ENCODE peak calls at places on chromosomes 7 and 10, in six cellular contexts. P is neural progenitor cell, Q is keratinocyte, J is HCT116, A is PC-9, W is MM.1S. Y is an unnamed sample.

GRCh38 chr7:142385528-142386340 is 127.9 kb upstream of the PRSS58 start:
- DNase-seq in P (peak; percentile 54), Q (peak; percentile 67), J (peak; percentile 72), A (peak; percentile 69), W (peak; percentile 83), Y (peak; percentile 82)

GRCh38 chr7:98559958-98560357 is 57.1 kb upstream of the NPTX2 start:
- DNase-seq in P (peak; percentile 42), Q (no peak), J (no peak), A (no peak), W (peak; percentile 12), Y (peak; percentile 17)

GRCh38 chr10:101140084-101140949 is 9.2 kb downstream of the TLX1 start:
- DNase-seq in P (no peak), Q (no peak), J (no peak), A (no peak), W (no peak), Y (no peak)

GRCh38 chr10:108970016-108970415 is 953.3 kb downstream of the XPNPEP1 start:
- DNase-seq in P (peak; percentile 81), Q (no peak), J (no peak), A (no peak), W (peak; percentile 62), Y (peak; percentile 30)

GRCh38 chr7:21624320-21624719 is 81.5 kb downstream of the DNAH11 start:
- DNase-seq in P (no peak), Q (no peak), J (no peak), A (no peak), W (no peak), Y (no peak)

GRCh38 chr10:110717830-110718595 is 73.9 kb downstream of the RBM20 start:
- DNase-seq in P (no peak), Q (no peak), J (no peak), A (no peak), W (no peak), Y (no peak)

GRCh38 chr7:135690566-135690965 is 28.3 kb downstream of the STMP1 start:
- DNase-seq in P (no peak), Q (no peak), J (no peak), A (no peak), W (no peak), Y (no peak)

GRCh38 chr10:71611131-71611530 is 108.4 kb downstream of the C10orf105 start:
- DNase-seq in P (no peak), Q (no peak), J (no peak), A (no peak), W (no peak), Y (no peak)

GRCh38 chr10:101066890-101067355 is 5.1 kb downstream of the KAZALD1 start:
- DNase-seq in P (peak; percentile 55), Q (no peak), J (no peak), A (no peak), W (no peak), Y (no peak)

GRCh38 chr7:89500082-89500481 is 654.2 kb upstream of the STEAP1 start:
- DNase-seq in P (no peak), Q (no peak), J (no peak), A (no peak), W (no peak), Y (no peak)

GRCh38 chr7:154569916-154570315 is 433.0 kb downstream of the PAXIP1 start:
- DNase-seq in P (no peak), Q (no peak), J (no peak), A (no peak), W (no peak), Y (no peak)

GRCh38 chr7:92527300-92528187 is 776 bp downstream of the PEX1 start:
- DNase-seq in P (peak; percentile 80), Q (no peak), J (peak; percentile 37), A (peak; percentile 59), W (peak; percentile 79), Y (peak; percentile 62)

GRCh38 chr10:46215426-46215825 is 71.4 kb upstream of the ANTXRL start:
- DNase-seq in P (no peak), Q (no peak), J (no peak), A (no peak), W (no peak), Y (no peak)

GRCh38 chr10:71436268-71436922 is 39.7 kb downstream of the CDH23 start:
- DNase-seq in P (no peak), Q (no peak), J (no peak), A (no peak), W (no peak), Y (no peak)

GRCh38 chr10:33093362-33093761 is 135.3 kb upstream of the ITGB1 start:
- DNase-seq in P (no peak), Q (no peak), J (no peak), A (no peak), W (no peak), Y (no peak)

GRCh38 chr7:31664890-31665289 is 22.1 kb upstream of the PPP1R17 start:
- DNase-seq in P (no peak), Q (no peak), J (no peak), A (no peak), W (no peak), Y (no peak)

GRCh38 chr10:47441973-47442750 is 41.8 kb downstream of the ANXA8 start:
- DNase-seq in P (no peak), Q (no peak), J (no peak), A (no peak), W (no peak), Y (no peak)

GRCh38 chr10:7593068-7593467 is 73.7 kb downstream of the ITIH5 start:
- DNase-seq in P (no peak), Q (no peak), J (no peak), A (no peak), W (no peak), Y (no peak)

GRCh38 chr10:72695496-72695895 is 3.6 kb downstream of the MCU start:
- DNase-seq in P (no peak), Q (no peak), J (no peak), A (peak; percentile 74), W (no peak), Y (no peak)

GRCh38 chr7:130865408-130866236 is 131.6 kb upstream of the KLF14 start:
- DNase-seq in P (peak; percentile 24), Q (no peak), J (no peak), A (peak; percentile 42), W (peak; percentile 42), Y (peak; percentile 43)

GRCh38 chr10:71531485-71532446 is 135.0 kb downstream of the CDH23 start:
- DNase-seq in P (peak; percentile 49), Q (no peak), J (no peak), A (no peak), W (no peak), Y (peak; percentile 11)

GRCh38 chr10:112217413-112218390 is 34.1 kb upstream of the GPAM start:
- DNase-seq in P (no peak), Q (no peak), J (no peak), A (no peak), W (no peak), Y (no peak)

GRCh38 chr7:84614821-84615506 is 420.4 kb upstream of the SEMA3A start:
- DNase-seq in P (no peak), Q (no peak), J (peak; percentile 2), A (no peak), W (no peak), Y (no peak)

GRCh38 chr10:102500621-102501149 is 1.8 kb downstream of the ACTR1A start:
- DNase-seq in P (no peak), Q (no peak), J (no peak), A (no peak), W (no peak), Y (no peak)

GRCh38 chr10:52639652-52640051 is 132.9 kb downstream of the MBL2 start:
- DNase-seq in P (no peak), Q (no peak), J (no peak), A (no peak), W (peak; percentile 93), Y (no peak)

GRCh38 chr10:25616903-25617592 is 317.0 kb upstream of the MYO3A start:
- DNase-seq in P (no peak), Q (no peak), J (no peak), A (no peak), W (no peak), Y (no peak)

GRCh38 chr7:134297489-134297888 is 19.2 kb downstream of the SLC35B4 start:
- DNase-seq in P (no peak), Q (no peak), J (no peak), A (no peak), W (no peak), Y (no peak)
- H3K27ac ChIP-seq in P (no peak overlapping the region), Q (no peak overlapping the region), J (no peak overlapping the region), A (no peak overlapping the region), W (no peak overlapping the region), Y (no peak overlapping the region)

GRCh38 chr7:157004050-157004838 is 6.2 kb downstream of the MNX1 start:
- DNase-seq in P (peak; percentile 84), Q (no peak), J (no peak), A (no peak), W (peak; percentile 8), Y (no peak)
- TF ChIP-seq EZH2 in P (peak; percentile 99), Q (peak; percentile 100), J (no peak), A (no peak), W (no peak), Y (no peak)

DNA sequence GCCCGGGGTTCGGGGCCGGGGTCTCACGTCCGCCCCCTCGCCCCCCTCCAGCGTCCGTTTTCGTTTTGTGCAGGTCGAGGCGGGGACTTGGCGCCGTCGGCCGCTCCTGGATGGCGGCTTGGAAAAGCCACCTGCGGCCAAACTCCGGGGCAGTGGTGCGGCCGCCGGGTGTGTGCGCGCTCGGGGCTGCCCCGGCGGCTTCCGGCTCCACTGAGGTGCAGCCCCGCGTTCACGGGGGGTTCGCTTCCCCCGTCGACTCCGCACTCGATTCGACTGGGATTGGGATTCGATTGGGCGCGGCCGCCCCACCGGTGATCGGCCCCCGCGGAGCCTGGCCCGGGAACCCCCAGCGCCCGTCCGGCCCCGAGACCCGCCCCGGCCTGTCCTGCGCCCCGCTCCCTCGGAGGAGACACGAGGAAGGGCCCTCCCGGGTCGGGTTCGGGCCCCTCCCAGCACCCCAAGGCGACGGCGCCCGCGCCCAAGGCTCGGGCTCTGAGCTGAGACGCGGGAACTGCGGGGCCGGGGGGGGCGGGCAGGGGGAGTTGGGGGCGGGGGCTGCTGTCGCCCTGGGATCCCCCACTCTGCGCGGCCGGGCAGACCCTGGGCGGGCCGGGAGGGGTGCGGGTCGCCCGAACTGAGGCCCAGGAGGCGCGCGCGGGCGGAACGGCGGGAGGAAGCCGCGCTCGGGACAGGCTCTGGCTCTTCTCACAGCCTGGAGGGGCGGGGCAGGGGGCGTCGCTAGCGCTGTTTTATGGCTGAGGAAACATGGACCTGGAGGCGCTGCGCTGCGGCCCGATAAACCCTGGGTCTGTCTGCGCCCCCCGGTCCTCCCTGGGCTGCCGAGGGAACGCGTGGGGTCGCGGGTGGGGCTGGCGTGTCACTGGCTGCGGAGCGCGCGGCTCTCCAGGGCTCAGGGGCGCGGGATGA is 1.6 kb upstream of the NKX6-2 start:
- DNase-seq in P (peak; percentile 86), Q (no peak), J (no peak), A (no peak), W (no peak), Y (no peak)
- H3K4me2 ChIP-seq in P (peak overlapping the region; percentile 77), Q (no peak overlapping the region), J (no peak overlapping the region), A (no peak overlapping the region), W (no peak overlapping the region), Y (no peak overlapping the region)

GRCh38 chr7:158369866-158370265 is 217.8 kb downstream of the PTPRN2 start:
- DNase-seq in P (no peak), Q (no peak), J (no peak), A (no peak), W (no peak), Y (no peak)
- H3K27ac ChIP-seq in P (no peak overlapping the region), Q (no peak overlapping the region), J (no peak overlapping the region), A (no peak overlapping the region), W (no peak overlapping the region), Y (no peak overlapping the region)